ENCODE peak calls at places on chromosomes 16 and 17, in four cellular contexts. One of them, this sample, is unnamed.
A peak's percentile ranks its signal among the peaks of the same experiment; 100 is the strongest.

GRCh38 chr17:59829217-59830006 is 63.3 kb downstream of the TUBD1 start:
- DNase-seq in heart left ventricle: no peak
- DNase-seq in cardiac muscle cell: no peak
- DNase-seq in CD8-positive, alpha-beta memory T cell: peak; percentile 18
- DNase-seq in this sample: peak; percentile 45

GRCh38 chr17:78665952-78666920 is 89.0 kb upstream of the DNAH17 start:
- DNase-seq in heart left ventricle: no peak
- DNase-seq in cardiac muscle cell: peak; percentile 32
- DNase-seq in CD8-positive, alpha-beta memory T cell: peak; percentile 42
- DNase-seq in this sample: no peak

GRCh38 chr16:2278956-2279800 is 11.3 kb upstream of the RNPS1 start:
- DNase-seq in heart left ventricle: peak; percentile 54
- DNase-seq in cardiac muscle cell: no peak
- DNase-seq in CD8-positive, alpha-beta memory T cell: no peak
- DNase-seq in this sample: no peak

GRCh38 chr16:60582528-60582927 is 1453.7 kb downstream of the CDH8 start:
- DNase-seq in heart left ventricle: no peak
- DNase-seq in cardiac muscle cell: no peak
- DNase-seq in CD8-positive, alpha-beta memory T cell: no peak
- DNase-seq in this sample: no peak

GRCh38 chr16:14455577-14455976 is 174.5 kb downstream of the PARN start:
- DNase-seq in heart left ventricle: no peak
- DNase-seq in cardiac muscle cell: peak; percentile 53
- DNase-seq in CD8-positive, alpha-beta memory T cell: no peak
- DNase-seq in this sample: peak; percentile 52

GRCh38 chr17:49156256-49156655 is 23.7 kb downstream of the B4GALNT2 start:
- DNase-seq in heart left ventricle: no peak
- DNase-seq in cardiac muscle cell: no peak
- DNase-seq in CD8-positive, alpha-beta memory T cell: no peak
- DNase-seq in this sample: no peak

GRCh38 chr17:9839433-9839832 is 13.7 kb downstream of the GLP2R start:
- DNase-seq in heart left ventricle: no peak
- DNase-seq in cardiac muscle cell: no peak
- DNase-seq in CD8-positive, alpha-beta memory T cell: no peak
- DNase-seq in this sample: peak; percentile 64

GRCh38 chr16:17454331-17454730 is 16.4 kb downstream of the XYLT1 start:
- DNase-seq in heart left ventricle: no peak
- DNase-seq in cardiac muscle cell: no peak
- DNase-seq in CD8-positive, alpha-beta memory T cell: no peak
- DNase-seq in this sample: no peak

GRCh38 chr16:28897826-28898225 is 19.5 kb downstream of the ATP2A1 start:
- DNase-seq in heart left ventricle: no peak
- DNase-seq in cardiac muscle cell: no peak
- DNase-seq in CD8-positive, alpha-beta memory T cell: no peak
- DNase-seq in this sample: no peak

GRCh38 chr17:41402161-41402560 is 4.8 kb upstream of the KRT31 start:
- DNase-seq in heart left ventricle: no peak
- DNase-seq in cardiac muscle cell: no peak
- DNase-seq in CD8-positive, alpha-beta memory T cell: no peak
- DNase-seq in this sample: no peak

GRCh38 chr17:31561469-31562412 is 170.3 kb downstream of the RAB11FIP4 start:
- DNase-seq in heart left ventricle: no peak
- DNase-seq in cardiac muscle cell: no peak
- DNase-seq in CD8-positive, alpha-beta memory T cell: no peak
- DNase-seq in this sample: peak; percentile 73

GRCh38 chr17:31562447-31562846 is 171.0 kb downstream of the RAB11FIP4 start:
- DNase-seq in heart left ventricle: no peak
- DNase-seq in cardiac muscle cell: no peak
- DNase-seq in CD8-positive, alpha-beta memory T cell: no peak
- DNase-seq in this sample: no peak

GRCh38 chr17:31558748-31559646 is 167.5 kb downstream of the RAB11FIP4 start:
- DNase-seq in heart left ventricle: peak; percentile 89
- DNase-seq in cardiac muscle cell: peak; percentile 82
- DNase-seq in CD8-positive, alpha-beta memory T cell: peak; percentile 56
- DNase-seq in this sample: peak; percentile 86

GRCh38 chr17:31559647-31560501 is 168.4 kb downstream of the RAB11FIP4 start:
- DNase-seq in heart left ventricle: peak; percentile 71
- DNase-seq in cardiac muscle cell: no peak
- DNase-seq in CD8-positive, alpha-beta memory T cell: no peak
- DNase-seq in this sample: peak; percentile 49

GRCh38 chr17:31560836-31561235 is 169.4 kb downstream of the RAB11FIP4 start:
- DNase-seq in heart left ventricle: no peak
- DNase-seq in cardiac muscle cell: no peak
- DNase-seq in CD8-positive, alpha-beta memory T cell: no peak
- DNase-seq in this sample: peak; percentile 54
- H3K4me3 ChIP-seq in heart left ventricle: no peak overlapping the region
- H3K4me3 ChIP-seq in cardiac muscle cell: no peak overlapping the region
- H3K4me3 ChIP-seq in CD8-positive, alpha-beta memory T cell: no peak overlapping the region
- H3K4me3 ChIP-seq in this sample: peak overlapping the region; percentile 90

GRCh38 chr17:8504460-8505207 is 69.0 kb downstream of the NDEL1 start:
- DNase-seq in heart left ventricle: no peak
- DNase-seq in cardiac muscle cell: no peak
- DNase-seq in CD8-positive, alpha-beta memory T cell: no peak
- DNase-seq in this sample: no peak
- H3K36me3 ChIP-seq in heart left ventricle: peaks cover 74% of the 10 kb centered on the region
- H3K36me3 ChIP-seq in cardiac muscle cell: peaks cover 81% of the 10 kb centered on the region
- H3K36me3 ChIP-seq in CD8-positive, alpha-beta memory T cell: no peaks in the 10 kb centered on the region
- H3K36me3 ChIP-seq in this sample: peaks cover 21% of the 10 kb centered on the region

DNA sequence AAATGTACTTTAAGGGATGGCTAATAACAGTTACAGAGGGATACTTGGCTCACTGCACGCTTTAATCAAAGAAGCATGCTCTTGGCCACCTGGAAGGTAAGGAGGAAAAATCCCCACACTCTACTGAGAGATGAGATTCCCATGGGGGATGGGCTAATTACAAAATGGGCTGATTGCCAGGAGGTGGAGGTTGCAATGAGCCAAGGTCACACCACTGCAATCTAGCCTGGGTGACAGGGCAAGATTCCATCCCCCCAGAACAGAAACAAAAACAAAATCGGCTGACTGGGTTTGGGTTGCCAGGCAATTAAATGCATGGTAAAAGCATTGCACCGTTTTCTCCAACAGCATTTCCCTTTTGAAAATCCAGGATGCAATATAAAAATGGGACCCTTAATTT is 18.0 kb downstream of the N4BP1 start:
- DNase-seq in heart left ventricle: no peak
- DNase-seq in cardiac muscle cell: no peak
- DNase-seq in CD8-positive, alpha-beta memory T cell: no peak
- DNase-seq in this sample: no peak
- H3K9me3 ChIP-seq in heart left ventricle: no peaks in the 10 kb centered on the region
- H3K9me3 ChIP-seq in cardiac muscle cell: peaks cover 5% of the 10 kb centered on the region
- H3K9me3 ChIP-seq in CD8-positive, alpha-beta memory T cell: no peaks in the 10 kb centered on the region
- H3K9me3 ChIP-seq in this sample: peaks cover 17% of the 10 kb centered on the region

GRCh38 chr16:68520649-68521086 is 18.4 kb upstream of the ZFP90 start:
- DNase-seq in heart left ventricle: peak; percentile 88
- DNase-seq in cardiac muscle cell: peak; percentile 95
- DNase-seq in CD8-positive, alpha-beta memory T cell: peak; percentile 79
- DNase-seq in this sample: peak; percentile 57
- H3K4me3 ChIP-seq in heart left ventricle: no peak overlapping the region
- H3K4me3 ChIP-seq in cardiac muscle cell: no peak overlapping the region
- H3K4me3 ChIP-seq in CD8-positive, alpha-beta memory T cell: peak overlapping the region; percentile 25
- H3K4me3 ChIP-seq in this sample: peak overlapping the region; percentile 24

GRCh38 chr16:88951501-88951900 is 25.5 kb downstream of the CBFA2T3 start:
- DNase-seq in heart left ventricle: peak; percentile 37
- DNase-seq in cardiac muscle cell: no peak
- DNase-seq in CD8-positive, alpha-beta memory T cell: no peak
- DNase-seq in this sample: no peak

GRCh38 chr16:88945473-88945872 is 31.5 kb downstream of the CBFA2T3 start:
- DNase-seq in heart left ventricle: no peak
- DNase-seq in cardiac muscle cell: no peak
- DNase-seq in CD8-positive, alpha-beta memory T cell: no peak
- DNase-seq in this sample: no peak

GRCh38 chr16:88951989-88952388 is 25.0 kb downstream of the CBFA2T3 start:
- DNase-seq in heart left ventricle: peak; percentile 60
- DNase-seq in cardiac muscle cell: peak; percentile 24
- DNase-seq in CD8-positive, alpha-beta memory T cell: no peak
- DNase-seq in this sample: peak; percentile 34

GRCh38 chr16:88953003-88953690 is 23.9 kb downstream of the CBFA2T3 start:
- DNase-seq in heart left ventricle: no peak
- DNase-seq in cardiac muscle cell: no peak
- DNase-seq in CD8-positive, alpha-beta memory T cell: no peak
- DNase-seq in this sample: no peak

DNA sequence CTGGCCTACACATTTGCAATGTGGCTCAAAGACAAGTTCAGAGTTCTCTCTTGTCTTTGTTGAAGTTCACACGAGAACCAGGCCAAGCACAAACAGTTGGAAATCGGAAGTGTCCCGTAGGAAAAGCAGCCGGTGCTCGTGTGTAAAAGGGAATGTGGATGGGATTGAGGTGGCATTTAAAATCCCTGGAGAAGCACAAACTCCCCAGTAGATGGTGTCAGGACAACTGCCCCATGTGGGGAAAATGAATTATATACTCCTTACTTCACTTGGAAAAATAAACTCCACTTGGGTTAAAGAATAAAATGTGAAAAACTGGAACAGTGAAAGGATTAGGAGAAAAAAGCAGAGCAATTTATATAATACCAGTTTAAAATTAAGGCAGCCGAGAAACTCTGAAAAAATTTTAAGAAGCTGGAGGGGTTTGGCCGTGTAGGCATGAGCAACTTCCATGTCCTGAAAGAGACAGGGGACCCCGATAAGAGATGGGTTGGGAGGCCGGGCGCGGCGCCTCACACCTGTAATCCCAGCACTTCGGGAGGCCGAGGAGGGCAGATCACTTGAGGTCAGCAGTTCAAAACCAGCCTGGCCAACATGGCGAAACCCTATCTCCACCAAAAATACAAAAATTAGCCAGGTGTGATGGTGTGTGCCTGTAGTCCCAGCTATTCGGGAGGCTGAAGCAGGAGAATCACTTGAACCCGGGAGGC is 28.1 kb downstream of the CBFA2T3 start:
- DNase-seq in heart left ventricle: no peak
- DNase-seq in cardiac muscle cell: no peak
- DNase-seq in CD8-positive, alpha-beta memory T cell: no peak
- DNase-seq in this sample: no peak
- H3K36me3 ChIP-seq in heart left ventricle: no peaks in the 10 kb centered on the region
- H3K36me3 ChIP-seq in cardiac muscle cell: no peaks in the 10 kb centered on the region
- H3K36me3 ChIP-seq in CD8-positive, alpha-beta memory T cell: no peaks in the 10 kb centered on the region
- H3K36me3 ChIP-seq in this sample: no peaks in the 10 kb centered on the region

GRCh38 chr16:89077076-89077475 is 16.6 kb upstream of the ACSF3 start:
- DNase-seq in heart left ventricle: no peak
- DNase-seq in cardiac muscle cell: no peak
- DNase-seq in CD8-positive, alpha-beta memory T cell: no peak
- DNase-seq in this sample: no peak
- H3K9me3 ChIP-seq in heart left ventricle: no peaks in the 10 kb centered on the region
- H3K9me3 ChIP-seq in cardiac muscle cell: no peaks in the 10 kb centered on the region
- H3K9me3 ChIP-seq in CD8-positive, alpha-beta memory T cell: no peaks in the 10 kb centered on the region
- H3K9me3 ChIP-seq in this sample: no peaks in the 10 kb centered on the region

GRCh38 chr17:70076831-70077230 is 1.8 kb downstream of the KCNJ16 start:
- DNase-seq in heart left ventricle: no peak
- DNase-seq in cardiac muscle cell: no peak
- DNase-seq in CD8-positive, alpha-beta memory T cell: no peak
- DNase-seq in this sample: no peak

GRCh38 chr17:70078549-70078948 is 3.5 kb downstream of the KCNJ16 start:
- DNase-seq in heart left ventricle: no peak
- DNase-seq in cardiac muscle cell: no peak
- DNase-seq in CD8-positive, alpha-beta memory T cell: no peak
- DNase-seq in this sample: no peak

GRCh38 chr17:70074236-70074830 is 692 bp upstream of the KCNJ16 start:
- DNase-seq in heart left ventricle: no peak
- DNase-seq in cardiac muscle cell: no peak
- DNase-seq in CD8-positive, alpha-beta memory T cell: no peak
- DNase-seq in this sample: no peak

GRCh38 chr17:70074991-70075390 is at the start of gene KCNJ16:
- DNase-seq in heart left ventricle: no peak
- DNase-seq in cardiac muscle cell: no peak
- DNase-seq in CD8-positive, alpha-beta memory T cell: no peak
- DNase-seq in this sample: no peak

GRCh38 chr17:70076189-70076588 is 1.2 kb downstream of the KCNJ16 start:
- DNase-seq in heart left ventricle: no peak
- DNase-seq in cardiac muscle cell: no peak
- DNase-seq in CD8-positive, alpha-beta memory T cell: no peak
- DNase-seq in this sample: no peak
- H3K4me3 ChIP-seq in heart left ventricle: no peak overlapping the region
- H3K4me3 ChIP-seq in cardiac muscle cell: no peak overlapping the region
- H3K4me3 ChIP-seq in CD8-positive, alpha-beta memory T cell: no peak overlapping the region
- H3K4me3 ChIP-seq in this sample: no peak overlapping the region

DNA sequence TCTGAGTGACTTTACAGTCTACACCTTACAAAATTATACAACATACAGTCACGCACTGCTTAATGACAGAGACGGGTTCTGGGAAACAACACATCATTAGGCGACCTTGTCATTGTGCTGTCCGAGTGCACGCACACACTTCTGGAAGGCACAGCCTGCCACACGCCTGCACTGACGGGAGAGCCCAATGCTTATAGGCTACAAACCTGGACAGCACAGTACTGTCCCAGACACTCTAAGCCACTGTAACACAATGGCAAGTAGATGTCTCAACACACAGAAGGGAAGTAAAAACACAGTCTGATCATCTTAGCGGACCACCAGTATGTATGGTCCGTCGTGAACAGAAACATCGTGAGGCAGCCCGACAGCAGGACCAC is 29.8 kb downstream of the KLHDC4 start:
- DNase-seq in heart left ventricle: no peak
- DNase-seq in cardiac muscle cell: no peak
- DNase-seq in CD8-positive, alpha-beta memory T cell: no peak
- DNase-seq in this sample: no peak
- H3K36me3 ChIP-seq in heart left ventricle: peaks cover 34% of the 10 kb centered on the region
- H3K36me3 ChIP-seq in cardiac muscle cell: no peaks in the 10 kb centered on the region
- H3K36me3 ChIP-seq in CD8-positive, alpha-beta memory T cell: peaks cover 25% of the 10 kb centered on the region
- H3K36me3 ChIP-seq in this sample: peaks cover 4% of the 10 kb centered on the region

GRCh38 chr17:71032746-71033273 is 863.5 kb downstream of the KCNJ2 start:
- DNase-seq in heart left ventricle: no peak
- DNase-seq in cardiac muscle cell: peak; percentile 38
- DNase-seq in CD8-positive, alpha-beta memory T cell: no peak
- DNase-seq in this sample: no peak
- H3K9me3 ChIP-seq in heart left ventricle: no peaks in the 10 kb centered on the region
- H3K9me3 ChIP-seq in cardiac muscle cell: no peaks in the 10 kb centered on the region
- H3K9me3 ChIP-seq in CD8-positive, alpha-beta memory T cell: no peaks in the 10 kb centered on the region
- H3K9me3 ChIP-seq in this sample: no peaks in the 10 kb centered on the region